ENCODE peak calls at places on chromosomes 3 and 15, in four cellular contexts. U is A549, V is HepG2, P is upper lobe of left lung. I is an unnamed sample.

GRCh38 chr3:172210355-172210754 is 171.0 kb downstream of the FNDC3B start:
- DNase-seq in U (no peak), V (no peak), P (no peak), I (no peak)

GRCh38 chr3:100496711-100497261 is 4.4 kb downstream of the TMEM45A start:
- DNase-seq in U (no peak), V (peak; percentile 31), P (no peak), I (no peak)

GRCh38 chr15:48559270-48559669 is 86.2 kb downstream of the FBN1 start:
- DNase-seq in U (no peak), V (no peak), P (no peak), I (no peak)

GRCh38 chr3:186782542-186783069 is 771 bp upstream of the EIF4A2 start:
- DNase-seq in U (no peak), V (peak; percentile 30), P (no peak), I (no peak)

GRCh38 chr3:94234177-94234788 is 171.4 kb downstream of the NSUN3 start:
- DNase-seq in U (peak; percentile 60), V (peak; percentile 16), P (no peak), I (no peak)

GRCh38 chr15:96341465-96342142 is 11.1 kb downstream of the NR2F2 start:
- DNase-seq in U (no peak), V (no peak), P (peak; percentile 78), I (peak; percentile 82)

GRCh38 chr3:5053021-5053831 is 68.9 kb upstream of the ARL8B start:
- DNase-seq in U (no peak), V (no peak), P (no peak), I (no peak)

GRCh38 chr15:92921215-92922131 is 21.3 kb downstream of the CHD2 start:
- DNase-seq in U (peak; percentile 60), V (no peak), P (no peak), I (no peak)

GRCh38 chr3:9497821-9498565 is 55.6 kb downstream of the LHFPL4 start:
- DNase-seq in U (no peak), V (no peak), P (no peak), I (no peak)

GRCh38 chr15:60124460-60125070 is 120.5 kb downstream of the FOXB1 start:
- DNase-seq in U (no peak), V (no peak), P (no peak), I (peak; percentile 60)

DNA sequence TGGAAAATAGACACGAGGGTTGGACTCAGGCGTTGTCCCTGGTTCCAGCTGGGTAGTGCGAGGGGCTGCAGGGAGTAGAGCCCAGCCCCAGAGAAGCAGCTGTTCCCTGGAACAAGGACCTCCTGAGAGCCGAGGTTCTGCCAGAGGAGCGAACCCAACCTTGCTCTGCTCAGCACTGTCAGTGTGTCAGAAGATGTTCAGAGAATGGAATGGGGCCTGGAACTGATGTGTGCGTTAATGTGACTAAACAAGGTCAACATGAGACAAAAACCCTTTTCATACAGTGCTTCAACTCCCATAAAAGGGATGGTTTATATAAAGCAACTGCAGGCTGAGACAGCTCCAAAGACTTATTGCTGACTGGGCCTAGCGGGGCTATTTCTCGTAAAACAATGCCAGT is 35.5 kb upstream of the HACD2 start:
- DNase-seq in U (no peak), V (peak; percentile 54), P (no peak), I (no peak)
- TF ChIP-seq EP300 in U (no peak), V (no peak), P (no peak), I (peak; percentile 67)

DNA sequence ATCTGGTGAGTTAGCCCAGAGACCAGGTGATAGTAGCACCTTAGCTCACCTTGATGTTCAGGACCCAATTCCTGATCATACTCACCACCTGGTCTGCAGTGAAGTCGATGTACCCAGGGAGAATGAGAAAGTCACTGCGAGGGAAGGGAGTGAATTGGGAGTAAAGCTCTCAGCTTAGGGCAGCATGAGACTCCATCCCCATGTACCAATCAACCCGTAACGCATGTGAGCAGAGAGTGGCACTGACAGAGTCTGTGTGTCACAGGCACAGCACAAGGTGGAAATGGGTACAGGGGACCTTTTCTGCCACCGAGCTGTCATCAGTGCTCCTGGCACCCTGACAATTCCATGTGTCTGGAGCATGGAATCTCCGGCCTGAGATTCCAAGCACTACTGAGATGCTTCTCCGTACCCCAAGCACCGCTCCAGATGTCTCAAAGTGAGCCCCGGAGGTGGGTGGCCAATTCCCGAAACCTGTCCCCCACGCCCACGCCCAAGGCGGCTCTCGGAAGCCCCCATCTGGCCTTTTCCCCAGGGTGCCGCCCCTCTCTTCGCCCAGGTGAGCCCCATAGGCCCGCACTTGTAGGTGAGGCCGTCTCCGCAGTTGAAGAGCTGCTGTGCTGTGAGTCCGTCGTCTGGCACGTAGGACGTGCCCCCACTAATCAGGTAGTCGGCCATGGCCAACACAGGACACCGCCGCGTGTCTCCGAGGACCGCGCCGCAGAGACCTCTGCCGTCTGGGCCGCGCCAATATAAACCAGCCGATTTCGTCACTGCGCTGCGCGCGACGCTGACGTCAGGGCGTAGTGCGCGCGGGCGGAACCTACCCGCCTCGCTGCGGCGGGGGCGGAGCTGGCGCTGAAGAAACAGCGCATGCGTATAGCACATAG is at the start of gene IMPDH2:
- DNase-seq in U (peak; percentile 91), V (peak; percentile 82), P (peak; percentile 99), I (peak; percentile 98)
- TF ChIP-seq CTCF in U (no peak), V (peak; percentile 71), P (no peak), I (no peak)

GRCh38 chr15:33153548-33153947 is 41.0 kb downstream of the FMN1 start:
- DNase-seq in U (no peak), V (no peak), P (peak; percentile 43), I (no peak)

GRCh38 chr15:33154366-33155166 is 39.9 kb downstream of the FMN1 start:
- DNase-seq in U (no peak), V (no peak), P (no peak), I (no peak)

GRCh38 chr15:33150516-33150915 is 44.0 kb downstream of the FMN1 start:
- DNase-seq in U (no peak), V (no peak), P (no peak), I (no peak)

GRCh38 chr15:33150993-33151392 is 43.5 kb downstream of the FMN1 start:
- DNase-seq in U (no peak), V (no peak), P (no peak), I (no peak)

DNA sequence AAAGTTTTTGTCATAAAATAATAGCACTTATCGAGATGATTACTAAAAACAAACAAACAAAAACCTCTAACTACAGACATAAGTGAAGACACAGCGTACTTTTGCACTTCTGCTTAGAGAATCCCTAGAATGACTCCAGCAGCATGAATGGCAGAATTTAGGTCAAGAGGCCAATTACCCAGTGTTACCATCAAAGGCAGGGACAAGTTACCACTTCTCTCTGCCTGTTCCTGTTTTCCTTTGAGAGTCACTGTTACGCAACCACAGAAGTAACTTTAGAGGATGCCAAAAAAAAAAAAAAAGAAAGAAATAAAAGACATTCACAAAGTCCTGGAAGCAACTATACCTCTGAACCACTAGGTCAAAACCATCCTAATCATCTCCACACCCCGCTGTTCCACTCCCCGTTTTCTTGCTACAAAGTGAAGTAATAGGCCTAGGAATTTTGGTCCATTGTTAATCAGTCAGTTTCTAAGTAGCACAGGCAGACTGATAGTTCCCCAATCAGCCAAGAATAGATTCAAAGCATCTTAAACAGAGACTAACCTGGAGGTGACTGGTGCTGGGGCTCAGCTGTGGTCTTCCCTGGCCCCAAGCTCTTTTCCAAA is 41.9 kb downstream of the FMN1 start:
- DNase-seq in U (no peak), V (no peak), P (no peak), I (no peak)
- H3K27ac ChIP-seq in U (no peak overlapping the region), V (no peak overlapping the region), P (peak overlapping the region; percentile 76), I (no peak overlapping the region)

GRCh38 chr3:63588897-63589296 is 63.6 kb upstream of the SNTN start:
- DNase-seq in U (peak; percentile 1), V (no peak), P (no peak), I (no peak)

GRCh38 chr3:63580151-63580550 is 72.3 kb upstream of the SNTN start:
- DNase-seq in U (no peak), V (no peak), P (no peak), I (no peak)

GRCh38 chr3:63582943-63583500 is 69.5 kb upstream of the SNTN start:
- DNase-seq in U (no peak), V (peak; percentile 56), P (no peak), I (no peak)

GRCh38 chr3:63585927-63586326 is 66.5 kb upstream of the SNTN start:
- DNase-seq in U (no peak), V (no peak), P (no peak), I (no peak)
- TF ChIP-seq EP300 in U (no peak), V (no peak), P (no peak), I (no peak)

DNA sequence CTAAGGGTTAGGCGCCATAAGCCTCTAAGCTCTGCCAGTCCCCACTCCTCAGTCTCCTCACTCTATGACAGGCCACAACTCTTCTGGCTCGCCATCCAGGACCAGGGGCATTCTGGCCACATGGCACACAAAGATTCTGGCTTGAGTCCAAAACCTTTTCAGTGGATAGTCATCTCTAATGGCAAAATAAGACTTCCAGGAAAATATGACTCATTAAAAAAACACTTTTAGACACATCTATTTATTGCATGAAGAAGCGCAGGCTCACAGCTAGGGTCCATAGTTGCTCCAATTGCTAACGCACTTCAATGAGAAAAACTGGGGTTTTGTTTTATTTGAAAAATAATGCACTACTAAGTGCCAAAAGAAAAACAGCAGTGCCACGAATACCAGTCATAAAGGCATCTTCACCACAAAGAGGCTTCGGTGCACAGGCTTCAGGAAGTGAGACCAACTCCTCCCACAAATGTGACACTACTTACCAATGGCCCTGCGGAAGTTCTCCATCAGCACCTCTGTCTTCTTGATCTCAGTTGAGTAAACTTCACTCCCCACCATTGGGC is 11.1 kb downstream of the RUVBL1 start:
- DNase-seq in U (peak; percentile 36), V (no peak), P (no peak), I (no peak)
- TF ChIP-seq CTCF in U (no peak), V (no peak), P (no peak), I (no peak)